ENCODE peak calls at places on chromosomes 3 and 15, in seven cellular contexts. K is sigmoid colon, O is GM12892, Y is GM12891, U is stomach, W is HepG2, N is SK-N-SH. T is an unnamed sample.

GRCh38 chr15:67776600-67776999 is 48.7 kb upstream of the SKOR1 start:
- DNase-seq in K (no peak), O (no peak), Y (no peak), U (no peak), W (no peak), N (no peak), T (no peak)

GRCh38 chr15:71080705-71081104 is 34.6 kb upstream of the THSD4 start:
- DNase-seq in K (no peak), O (no peak), Y (no peak), U (no peak), W (no peak), N (no peak), T (no peak)

GRCh38 chr3:190038050-190038631 is 82.6 kb downstream of the P3H2 start:
- DNase-seq in K (peak), O (no peak), Y (no peak), U (peak), W (no peak), N (peak), T (peak)

GRCh38 chr3:39407259-39407629 is 724 bp downstream of the RPSA start:
- DNase-seq in K (no peak), O (no peak), Y (no peak), U (no peak), W (peak), N (no peak), T (no peak)

GRCh38 chr3:125356140-125357026 is 18.7 kb downstream of the ZNF148 start:
- DNase-seq in K (no peak), O (no peak), Y (no peak), U (no peak), W (no peak), N (no peak), T (no peak)

GRCh38 chr15:101372149-101372577 is 77.1 kb upstream of the SNRPA1 start:
- DNase-seq in K (peak), O (no peak), Y (no peak), U (no peak), W (no peak), N (no peak), T (peak)

GRCh38 chr15:39299506-39300267 is 281.2 kb upstream of the THBS1 start:
- DNase-seq in K (no peak), O (no peak), Y (no peak), U (no peak), W (no peak), N (no peak), T (no peak)

GRCh38 chr15:101201411-101202174 is 50.3 kb downstream of the CHSY1 start:
- DNase-seq in K (peak), O (no peak), Y (no peak), U (peak), W (no peak), N (peak), T (peak)

GRCh38 chr15:45116482-45117326 is 2.6 kb downstream of the DUOXA2 start:
- DNase-seq in K (no peak), O (no peak), Y (no peak), U (no peak), W (no peak), N (no peak), T (no peak)

GRCh38 chr3:128334086-128334650 is 132.5 kb downstream of the DNAJB8 start:
- DNase-seq in K (peak), O (no peak), Y (no peak), U (no peak), W (no peak), N (no peak), T (no peak)

GRCh38 chr15:31400222-31400927 is 73.7 kb downstream of the KLF13 start:
- DNase-seq in K (no peak), O (no peak), Y (no peak), U (no peak), W (no peak), N (no peak), T (no peak)

GRCh38 chr15:31399544-31400171 is 73.0 kb downstream of the KLF13 start:
- DNase-seq in K (peak), O (no peak), Y (no peak), U (no peak), W (no peak), N (no peak), T (no peak)

GRCh38 chr15:31396881-31397560 is 70.4 kb downstream of the KLF13 start:
- DNase-seq in K (peak), O (no peak), Y (no peak), U (peak), W (peak), N (peak), T (peak)

GRCh38 chr15:31398677-31399260 is 72.1 kb downstream of the KLF13 start:
- DNase-seq in K (peak), O (no peak), Y (no peak), U (no peak), W (peak), N (no peak), T (peak)

GRCh38 chr15:31397851-31398661 is 71.4 kb downstream of the KLF13 start:
- DNase-seq in K (no peak), O (no peak), Y (no peak), U (no peak), W (no peak), N (peak), T (no peak)
- TF ChIP-seq POLR2AphosphoS5 in K (no peak), O (no peak), Y (no peak), U (no peak), W (no peak), N (no peak), T (no peak)

GRCh38 chr3:149299938-149300791 is 33.3 kb downstream of the TM4SF18 start:
- DNase-seq in K (no peak), O (no peak), Y (no peak), U (peak), W (peak), N (no peak), T (peak)
- TF ChIP-seq POLR2AphosphoS5 in K (no peak), O (no peak), Y (no peak), U (peak), W (no peak), N (peak), T (no peak)

DNA sequence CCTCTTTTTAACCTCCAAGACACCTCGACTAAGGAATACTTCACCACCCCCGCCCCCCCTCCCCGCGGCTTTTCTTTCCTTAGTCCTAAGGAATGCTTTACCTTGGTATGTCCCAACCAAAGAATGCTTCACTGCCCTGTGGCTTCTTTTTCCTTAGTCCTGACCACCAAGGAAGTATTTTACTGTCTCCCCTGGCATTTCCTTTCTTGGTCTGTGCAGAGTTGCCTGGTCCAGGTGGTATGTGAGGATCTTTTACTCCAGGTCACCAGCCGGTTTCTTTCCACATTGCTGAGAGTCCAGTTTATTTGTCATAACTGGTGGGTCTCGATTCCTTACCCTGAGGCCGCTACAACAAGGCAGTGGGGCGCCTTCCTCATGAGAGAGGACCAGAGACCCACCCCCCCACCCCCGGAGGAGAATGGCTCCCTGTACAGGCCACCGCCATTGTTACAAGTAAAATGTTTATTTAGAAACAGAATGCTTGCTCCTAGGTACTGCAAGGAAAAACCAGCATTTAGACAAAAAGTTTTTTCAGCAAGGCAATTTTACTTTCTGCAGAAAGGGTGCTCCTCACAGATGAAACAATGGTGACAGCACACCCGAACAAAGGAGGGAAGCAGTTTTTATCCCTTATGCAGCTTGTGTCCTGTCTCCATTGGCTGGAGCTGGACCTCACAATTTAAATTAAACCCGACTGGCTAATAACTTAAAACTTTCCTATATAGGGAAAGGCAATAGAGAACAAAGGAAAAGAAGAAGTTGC is 23.1 kb upstream of the MTHFS start:
- DNase-seq in K (no peak), O (no peak), Y (no peak), U (no peak), W (no peak), N (no peak), T (no peak)
- TF ChIP-seq POLR2AphosphoS5 in K (no peak), O (no peak), Y (no peak), U (no peak), W (no peak), N (no peak), T (no peak)

GRCh38 chr3:5389057-5389456 is 201.6 kb downstream of the EDEM1 start:
- DNase-seq in K (no peak), O (no peak), Y (no peak), U (no peak), W (peak), N (no peak), T (no peak)
- TF ChIP-seq POLR2AphosphoS5 in K (no peak), O (no peak), Y (no peak), U (no peak), W (no peak), N (no peak), T (no peak)

DNA sequence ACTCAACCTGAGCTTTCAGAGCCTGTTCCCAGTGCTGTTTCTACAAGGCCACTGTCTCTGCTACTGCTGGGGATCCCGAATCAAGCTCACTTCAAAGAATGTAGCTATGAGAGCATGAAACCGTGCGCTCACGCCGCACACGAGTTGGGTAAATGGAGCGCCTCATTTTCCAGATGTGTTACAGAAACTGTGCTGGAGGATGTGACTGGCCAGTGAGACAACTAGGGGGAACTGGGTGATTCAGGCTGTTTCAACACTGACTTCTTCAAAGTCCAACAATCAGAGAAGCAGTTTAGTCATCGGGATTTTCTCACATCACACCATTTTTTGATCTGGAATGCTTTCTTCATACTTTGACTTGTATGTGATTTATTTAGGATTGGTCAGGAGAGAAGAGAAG is 3.5 kb downstream of the ZNF710 start:
- DNase-seq in K (peak), O (no peak), Y (no peak), U (no peak), W (peak), N (no peak), T (peak)
- TF ChIP-seq POLR2AphosphoS5 in K (peak), O (no peak), Y (no peak), U (peak), W (peak), N (no peak), T (peak)

GRCh38 chr3:25663324-25664065 is 1.2 kb downstream of the TOP2B start:
- DNase-seq in K (no peak), O (no peak), Y (no peak), U (no peak), W (peak), N (peak), T (peak)

GRCh38 chr3:25665646-25666136 is 984 bp upstream of the TOP2B start:
- DNase-seq in K (no peak), O (no peak), Y (no peak), U (no peak), W (no peak), N (no peak), T (no peak)

GRCh38 chr3:25662921-25663320 is 1.8 kb downstream of the TOP2B start:
- DNase-seq in K (no peak), O (no peak), Y (no peak), U (no peak), W (no peak), N (no peak), T (no peak)

GRCh38 chr3:25664810-25665645 is at the start of gene TOP2B:
- DNase-seq in K (peak), O (peak), Y (peak), U (peak), W (peak), N (peak), T (peak)

DNA sequence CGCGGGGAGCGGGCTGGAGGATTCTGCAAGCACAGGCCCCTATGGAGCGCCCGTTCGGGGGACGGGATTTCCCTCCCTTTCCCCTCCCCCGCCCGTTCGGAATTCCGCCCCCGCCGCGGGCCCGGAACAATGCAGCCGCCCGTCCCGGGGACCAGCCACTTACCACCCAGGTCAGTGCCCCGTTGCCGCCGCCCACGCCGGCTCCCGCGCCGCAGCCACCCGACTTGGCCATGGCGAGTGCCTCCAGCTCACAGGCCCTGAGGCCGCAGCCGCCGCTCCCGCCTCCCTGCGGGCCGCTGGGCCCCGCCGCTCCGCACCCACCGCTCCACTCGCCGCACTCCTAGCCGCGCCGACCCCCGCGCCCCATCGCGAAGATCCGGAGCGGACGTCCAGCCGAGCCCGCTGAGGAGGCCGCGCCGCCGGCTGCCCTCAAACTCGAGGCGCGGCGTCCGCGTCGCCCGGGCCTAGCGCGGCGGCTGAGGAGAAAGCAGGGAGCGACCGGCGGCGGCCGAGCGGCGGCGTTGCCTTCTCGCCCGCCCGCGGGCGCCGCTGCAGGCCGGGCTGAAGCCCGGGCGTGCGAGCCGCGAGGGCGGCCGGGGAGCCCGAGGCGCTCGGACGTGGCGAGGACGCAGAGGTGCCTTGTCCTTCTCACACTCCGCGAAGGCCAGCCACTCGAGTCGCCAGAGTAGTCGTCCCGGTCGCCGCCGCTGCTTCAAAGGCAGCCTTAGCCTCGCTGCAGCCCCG is 469 bp downstream of the TOP2B start:
- DNase-seq in K (peak), O (peak), Y (no peak), U (peak), W (peak), N (peak), T (peak)
- TF ChIP-seq POLR2AphosphoS5 in K (peak), O (peak), Y (no peak), U (peak), W (no peak), N (no peak), T (peak)

DNA sequence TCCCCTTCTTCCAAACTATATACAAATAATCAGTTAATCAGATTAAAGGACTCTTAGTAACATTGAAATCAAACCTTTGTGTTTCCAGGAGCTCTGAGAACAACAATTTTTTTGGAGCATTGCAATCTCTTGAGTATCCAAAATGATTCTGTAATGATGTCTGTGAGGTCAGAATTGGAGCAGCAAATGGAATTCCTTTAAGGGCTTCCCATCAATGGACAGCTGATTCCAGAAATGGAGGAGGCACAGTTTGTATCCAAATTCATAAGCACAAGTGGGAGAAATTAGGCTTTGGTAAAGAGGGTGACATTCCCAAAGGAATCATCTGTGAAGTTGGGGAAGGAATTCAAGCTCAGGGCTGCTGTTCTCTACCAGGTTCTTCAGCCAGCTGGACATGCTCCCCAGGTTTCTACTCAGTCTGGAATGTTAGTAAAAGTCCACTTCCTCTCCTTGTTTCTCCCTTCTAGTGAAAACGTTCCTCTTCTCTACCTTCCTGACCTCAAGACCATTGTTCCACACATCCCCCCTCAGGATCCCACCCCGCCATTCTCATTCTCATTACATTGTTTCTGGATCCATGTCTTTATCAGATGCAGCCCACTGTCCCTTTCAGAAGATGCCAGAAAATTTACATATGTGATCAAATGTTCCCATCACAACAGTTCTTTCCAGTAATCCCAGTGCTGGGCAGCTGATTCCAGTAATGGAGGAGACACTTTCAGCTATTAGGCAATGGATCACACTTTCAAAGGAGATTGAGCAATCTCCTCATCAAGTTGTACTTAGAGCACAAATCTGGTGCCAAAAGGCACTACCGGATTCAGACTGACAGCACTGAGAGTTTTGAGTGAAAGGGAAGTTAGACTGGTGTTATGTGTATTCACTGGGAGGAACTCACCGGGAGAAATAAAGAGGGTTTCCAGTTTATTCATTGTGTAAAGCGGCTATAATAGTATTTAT is 391.3 kb upstream of the TPRG1 start:
- DNase-seq in K (peak), O (no peak), Y (no peak), U (no peak), W (peak), N (no peak), T (no peak)
- TF ChIP-seq POLR2AphosphoS5 in K (peak), O (no peak), Y (no peak), U (peak), W (no peak), N (no peak), T (peak)